ENCODE peak calls at places on chromosomes 12 and 14, in seven cellular contexts. F is T-helper 17 cell; C is NCI-H1105; K is naive thymus-derived CD8-positive, alpha-beta T cell; R is ACHN; O is neural crest cell; D is astrocyte of the spinal cord. Z is an unnamed sample.

GRCh38 chr12:92297405-92297804 is 151.8 kb upstream of the BTG1 start:
- DNase-seq in D (no peak), R (no peak), K (no peak), O (no peak), C (no peak), F (no peak), Z (no peak)

GRCh38 chr14:36477266-36477665 is 42.8 kb downstream of the NKX2-1 start:
- DNase-seq in F (no peak), O (no peak), K (no peak), D (no peak), R (no peak), C (no peak), Z (no peak)

GRCh38 chr12:74415633-74416032 is 122.0 kb upstream of the ATXN7L3B start:
- DNase-seq in D (peak; percentile 44), O (no peak), C (no peak), F (no peak), R (peak; percentile 59), K (no peak), Z (no peak)

GRCh38 chr12:81086342-81086741 is 8.5 kb downstream of the ACSS3 start:
- DNase-seq in D (no peak), O (no peak), F (no peak), C (no peak), K (no peak), R (no peak), Z (no peak)

GRCh38 chr14:104119119-104119699 is 19.2 kb upstream of the KIF26A start:
- DNase-seq in O (no peak), C (no peak), K (no peak), R (no peak), F (no peak), D (no peak), Z (peak; percentile 49)

GRCh38 chr14:83047436-83047835 is 1513.8 kb upstream of the SEL1L start:
- DNase-seq in R (no peak), D (no peak), O (no peak), K (no peak), F (no peak), C (no peak), Z (no peak)

GRCh38 chr12:92193063-92193462 is 47.4 kb upstream of the BTG1 start:
- DNase-seq in K (no peak), F (no peak), D (no peak), R (no peak), O (no peak), C (no peak), Z (no peak)

GRCh38 chr12:115619061-115619460 is 658.4 kb downstream of the MED13L start:
- DNase-seq in R (no peak), D (no peak), C (no peak), O (no peak), K (no peak), F (no peak), Z (no peak)

GRCh38 chr14:95244587-95244986 is 75.1 kb downstream of the CLMN start:
- DNase-seq in F (no peak), O (no peak), C (no peak), K (no peak), R (no peak), D (no peak), Z (no peak)

GRCh38 chr12:92226036-92226661 is 80.5 kb upstream of the BTG1 start:
- DNase-seq in F (no peak), O (no peak), C (no peak), R (no peak), D (peak; percentile 19), K (no peak), Z (no peak)

GRCh38 chr12:92408072-92408900 is 262.6 kb upstream of the BTG1 start:
- DNase-seq in F (no peak), O (peak; percentile 11), K (peak; percentile 30), R (peak; percentile 54), C (peak; percentile 27), D (no peak), Z (peak; percentile 42)

GRCh38 chr12:104163631-104164030 is 25.6 kb upstream of the NFYB start:
- DNase-seq in D (no peak), R (no peak), K (no peak), F (no peak), O (no peak), C (no peak), Z (no peak)

GRCh38 chr14:65414961-65415589 is 2.5 kb downstream of the FUT8 start:
- DNase-seq in O (no peak), R (peak; percentile 41), F (no peak), K (peak; percentile 4), D (peak; percentile 59), C (peak; percentile 14), Z (no peak)

GRCh38 chr12:128339121-128339520 is 72.2 kb downstream of the TMEM132C start:
- DNase-seq in D (peak; percentile 8), R (no peak), K (no peak), F (no peak), C (peak; percentile 22), O (no peak), Z (no peak)

GRCh38 chr12:12365931-12366431 is 9.1 kb downstream of the BORCS5 start:
- DNase-seq in R (no peak), O (no peak), D (no peak), K (no peak), F (no peak), C (no peak), Z (no peak)

GRCh38 chr14:37558740-37559139 is 36.3 kb downstream of the FOXA1 start:
- DNase-seq in C (no peak), F (no peak), D (no peak), R (no peak), O (no peak), K (no peak), Z (no peak)

GRCh38 chr14:33285902-33286700 is 347.4 kb downstream of the NPAS3 start:
- DNase-seq in D (no peak), R (no peak), O (no peak), F (no peak), C (no peak), K (no peak), Z (no peak)

GRCh38 chr12:116547955-116548471 is 11.2 kb upstream of the MAP1LC3B2 start:
- DNase-seq in F (no peak), K (no peak), C (no peak), D (peak; percentile 64), O (no peak), R (peak; percentile 93), Z (no peak)

GRCh38 chr12:114762490-114763110 is 78.6 kb upstream of the TBX3 start:
- DNase-seq in R (no peak), C (no peak), D (peak; percentile 53), O (no peak), F (no peak), K (no peak), Z (no peak)

GRCh38 chr12:29245246-29245645 is 96.2 kb downstream of the FAR2 start:
- DNase-seq in C (no peak), D (peak; percentile 12), K (no peak), F (no peak), R (no peak), O (no peak), Z (no peak)

GRCh38 chr12:97837401-97837800 is 374.8 kb downstream of the RMST start:
- DNase-seq in K (no peak), C (no peak), R (peak; percentile 57), O (no peak), D (peak; percentile 76), F (no peak), Z (no peak)

Z was measured in left lung.